ENCODE peak calls at places on chromosomes 11 and 22, in eight cellular contexts. O is thoracic aorta; J is SJSA1; G is endodermal cell; E is CD8-positive, alpha-beta memory T cell; W is lung; Y is CD4-positive, alpha-beta memory T cell; Z is psoas muscle. D is an unnamed sample.

GRCh38 chr22:19565921-19566598 is 41.9 kb upstream of the CLDN5 start:
- DNase-seq in O (no peak), J (no peak), G (no peak), E (no peak), W (no peak), Y (no peak), Z (no peak), D (no peak)

GRCh38 chr11:97332271-97332670 is 942.5 kb downstream of the JRKL start:
- DNase-seq in O (no peak), J (no peak), G (peak; percentile 56), E (no peak), W (no peak), Y (no peak), Z (no peak), D (no peak)

GRCh38 chr11:94132152-94132558 is 3.5 kb downstream of the PANX1 start:
- DNase-seq in O (peak; percentile 54), J (peak; percentile 7), G (peak; percentile 34), E (no peak), W (no peak), Y (no peak), Z (no peak), D (no peak)

GRCh38 chr11:60970369-60970774 is 1.1 kb upstream of the CD6 start:
- DNase-seq in O (no peak), J (peak; percentile 29), G (peak; percentile 85), E (peak; percentile 72), W (peak; percentile 56), Y (peak; percentile 82), Z (peak; percentile 69), D (peak; percentile 55)

GRCh38 chr11:76889414-76889975 is 28.8 kb downstream of the ACER3 start:
- DNase-seq in O (no peak), J (no peak), G (no peak), E (no peak), W (no peak), Y (no peak), Z (no peak), D (no peak)

GRCh38 chr11:43942651-43943356 is 367 bp downstream of the C11orf96 start:
- DNase-seq in O (no peak), J (peak; percentile 81), G (peak; percentile 79), E (no peak), W (no peak), Y (no peak), Z (peak; percentile 61), D (peak; percentile 58)

GRCh38 chr22:44436656-44437492 is 61.2 kb downstream of the RTL6 start:
- DNase-seq in O (no peak), J (no peak), G (peak; percentile 46), E (no peak), W (no peak), Y (no peak), Z (no peak), D (no peak)

GRCh38 chr11:116721983-116722382 is 50.8 kb downstream of the BUD13 start:
- DNase-seq in O (no peak), J (no peak), G (no peak), E (no peak), W (no peak), Y (no peak), Z (no peak), D (no peak)

GRCh38 chr11:110124605-110125004 is 31.4 kb downstream of the ZC3H12C start:
- DNase-seq in O (no peak), J (no peak), G (no peak), E (no peak), W (no peak), Y (no peak), Z (no peak), D (no peak)

GRCh38 chr11:132539590-132540368 is 992.5 kb downstream of the OPCML start:
- DNase-seq in O (no peak), J (no peak), G (no peak), E (no peak), W (no peak), Y (no peak), Z (no peak), D (no peak)

GRCh38 chr11:122779047-122779629 is 59.2 kb upstream of the CRTAM start:
- DNase-seq in O (no peak), J (no peak), G (no peak), E (no peak), W (no peak), Y (no peak), Z (no peak), D (no peak)

GRCh38 chr11:111707039-111707690 is 59.0 kb downstream of the PPP2R1B start:
- DNase-seq in O (no peak), J (peak; percentile 10), G (no peak), E (no peak), W (peak; percentile 46), Y (no peak), Z (peak; percentile 60), D (no peak)

GRCh38 chr11:66328036-66328306 is 8.3 kb downstream of the RIN1 start:
- DNase-seq in O (no peak), J (no peak), G (no peak), E (peak; percentile 60), W (no peak), Y (no peak), Z (peak; percentile 53), D (no peak)

GRCh38 chr22:27636716-27637503 is 164.6 kb downstream of the MN1 start:
- DNase-seq in O (no peak), J (no peak), G (no peak), E (no peak), W (no peak), Y (no peak), Z (peak; percentile 92), D (peak; percentile 76)

GRCh38 chr22:27634043-27634442 is 167.5 kb downstream of the MN1 start:
- DNase-seq in O (no peak), J (no peak), G (no peak), E (no peak), W (no peak), Y (no peak), Z (no peak), D (no peak)

GRCh38 chr22:27635435-27635834 is 166.1 kb downstream of the MN1 start:
- DNase-seq in O (no peak), J (no peak), G (no peak), E (no peak), W (no peak), Y (no peak), Z (no peak), D (no peak)

GRCh38 chr22:27637604-27638003 is 164.0 kb downstream of the MN1 start:
- DNase-seq in O (no peak), J (no peak), G (no peak), E (no peak), W (no peak), Y (no peak), Z (no peak), D (no peak)

GRCh38 chr22:27635852-27636251 is 165.7 kb downstream of the MN1 start:
- DNase-seq in O (no peak), J (no peak), G (no peak), E (no peak), W (no peak), Y (no peak), Z (no peak), D (no peak)
- H3K4me1 ChIP-seq in O (peaks cover 19% of the 10 kb centered on the region), J (no peaks in the 10 kb centered on the region), G (peaks cover 4% of the 10 kb centered on the region), E (no peaks in the 10 kb centered on the region), W (no peaks in the 10 kb centered on the region), Y (no peaks in the 10 kb centered on the region), Z (peaks cover 45% of the 10 kb centered on the region), D (peaks cover 55% of the 10 kb centered on the region)

GRCh38 chr22:46055851-46056168 is 78.8 kb upstream of the WNT7B start:
- DNase-seq in O (no peak), J (peak; percentile 63), G (no peak), E (no peak), W (no peak), Y (no peak), Z (no peak), D (no peak)

GRCh38 chr22:46056169-46057041 is 79.4 kb upstream of the WNT7B start:
- DNase-seq in O (no peak), J (peak; percentile 76), G (peak; percentile 38), E (no peak), W (no peak), Y (no peak), Z (peak; percentile 74), D (no peak)

GRCh38 chr22:46054878-46055158 is 77.9 kb upstream of the WNT7B start:
- DNase-seq in O (no peak), J (no peak), G (no peak), E (no peak), W (no peak), Y (no peak), Z (peak; percentile 52), D (no peak)

GRCh38 chr22:46054091-46054877 is 77.3 kb upstream of the WNT7B start:
- DNase-seq in O (no peak), J (peak; percentile 72), G (peak; percentile 35), E (peak; percentile 23), W (peak; percentile 70), Y (peak; percentile 54), Z (peak; percentile 87), D (peak; percentile 56)

GRCh38 chr22:46055176-46055850 is 78.4 kb upstream of the WNT7B start:
- DNase-seq in O (no peak), J (peak; percentile 56), G (peak; percentile 28), E (no peak), W (peak; percentile 40), Y (peak; percentile 35), Z (peak; percentile 86), D (no peak)
- H3K4me3 ChIP-seq in O (peak overlapping the region; percentile 80), J (peak overlapping the region; percentile 63), G (no peak overlapping the region), E (peak overlapping the region; percentile 76), W (peak overlapping the region; percentile 32), Y (no peak overlapping the region), Z (peak overlapping the region; percentile 86), D (no peak overlapping the region)

GRCh38 chr22:23532756-23533155 is 47.3 kb downstream of the IGLL1 start:
- DNase-seq in O (no peak), J (no peak), G (peak; percentile 43), E (no peak), W (no peak), Y (no peak), Z (no peak), D (no peak)

GRCh38 chr22:23533771-23534191 is 46.3 kb downstream of the IGLL1 start:
- DNase-seq in O (no peak), J (no peak), G (peak; percentile 75), E (no peak), W (no peak), Y (no peak), Z (no peak), D (no peak)

GRCh38 chr22:23531966-23532735 is 47.9 kb downstream of the IGLL1 start:
- DNase-seq in O (no peak), J (no peak), G (peak; percentile 45), E (no peak), W (no peak), Y (no peak), Z (peak; percentile 26), D (no peak)

GRCh38 chr22:23534201-23534850 is 45.8 kb downstream of the IGLL1 start:
- DNase-seq in O (no peak), J (no peak), G (no peak), E (no peak), W (no peak), Y (no peak), Z (peak; percentile 41), D (no peak)

DNA sequence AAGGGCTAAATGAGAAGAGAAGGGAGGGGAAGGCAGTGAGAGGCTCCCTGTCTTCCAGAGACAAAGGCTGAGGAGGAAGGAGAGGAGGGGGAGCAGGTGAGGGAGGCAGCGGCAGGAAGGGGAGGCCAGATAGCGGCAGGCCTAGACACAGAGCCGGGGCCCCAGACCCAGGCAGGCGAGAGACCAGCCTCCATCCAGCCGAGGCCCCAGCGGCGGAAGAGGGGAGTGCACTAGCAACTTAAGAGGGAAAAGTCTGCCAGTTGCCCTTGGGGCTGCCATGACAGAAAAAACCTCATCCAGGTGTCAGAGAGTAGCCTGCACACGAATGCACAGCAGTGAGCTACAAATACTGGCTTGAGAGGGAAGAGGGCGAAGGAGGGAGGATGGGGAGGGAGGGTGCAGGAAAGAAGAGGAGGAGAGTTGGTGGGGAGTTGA is 46.7 kb downstream of the IGLL1 start:
- DNase-seq in O (no peak), J (no peak), G (peak; percentile 96), E (no peak), W (no peak), Y (no peak), Z (peak; percentile 32), D (peak; percentile 64)
- H3K4me1 ChIP-seq in O (no peaks in the 10 kb centered on the region), J (no peaks in the 10 kb centered on the region), G (peaks cover 39% of the 10 kb centered on the region), E (no peaks in the 10 kb centered on the region), W (peaks cover 17% of the 10 kb centered on the region), Y (no peaks in the 10 kb centered on the region), Z (no peaks in the 10 kb centered on the region), D (peaks cover 8% of the 10 kb centered on the region)

GRCh38 chr11:45339754-45340519 is 53.8 kb upstream of the SYT13 start:
- DNase-seq in O (peak; percentile 95), J (peak; percentile 88), G (peak; percentile 99), E (peak; percentile 90), W (peak; percentile 95), Y (peak; percentile 91), Z (peak; percentile 96), D (peak; percentile 91)
- H3K4me3 ChIP-seq in O (peak overlapping the region; percentile 42), J (no peak overlapping the region), G (no peak overlapping the region), E (peak overlapping the region; percentile 51), W (no peak overlapping the region), Y (peak overlapping the region; percentile 36), Z (peak overlapping the region; percentile 37), D (no peak overlapping the region)